ENCODE peak calls at places on chromosomes 11 and 22, in five cellular contexts. T is H7, M is caudate nucleus, Z is psoas muscle, U is endothelial cell. F is an unnamed sample.

GRCh38 chr11:111307472-111308108 is 9.2 kb downstream of the POU2AF3 start:
- DNase-seq in T (no peak), M (no peak), Z (no peak), U (no peak), F (no peak)

GRCh38 chr11:70409871-70410270 is 11.5 kb downstream of the CTTN start:
- DNase-seq in T (no peak), M (no peak), Z (no peak), U (no peak), F (no peak)

GRCh38 chr11:1834791-1835670 is at the start of gene SYT8:
- DNase-seq in T (peak; percentile 60), M (no peak), Z (no peak), U (no peak), F (no peak)

GRCh38 chr11:35525501-35526175 is at the start of gene PAMR1:
- DNase-seq in T (peak; percentile 88), M (peak; percentile 3), Z (peak; percentile 57), U (peak; percentile 15), F (peak; percentile 28)

GRCh38 chr22:49925525-49926128 is 7.2 kb downstream of the CRELD2 start:
- DNase-seq in T (no peak), M (no peak), Z (no peak), U (no peak), F (no peak)

GRCh38 chr11:111355956-111356659 is 23.0 kb downstream of the POU2AF1 start:
- DNase-seq in T (no peak), M (no peak), Z (no peak), U (no peak), F (no peak)

GRCh38 chr11:32893091-32893946 is 708 bp downstream of the QSER1 start:
- DNase-seq in T (peak; percentile 86), M (no peak), Z (peak; percentile 50), U (peak; percentile 82), F (peak; percentile 46)

GRCh38 chr11:133947298-133947905 is 9.4 kb downstream of the IGSF9B start:
- DNase-seq in T (peak; percentile 96), M (no peak), Z (peak; percentile 46), U (peak; percentile 81), F (no peak)

GRCh38 chr11:92979176-92979575 is 9.7 kb downstream of the MTNR1B start:
- DNase-seq in T (no peak), M (no peak), Z (no peak), U (no peak), F (no peak)

GRCh38 chr22:47757741-47758140 is 995.3 kb downstream of the TBC1D22A start:
- DNase-seq in T (no peak), M (no peak), Z (no peak), U (no peak), F (no peak)

GRCh38 chr11:75606099-75606498 is 44.0 kb downstream of the SERPINH1 start:
- DNase-seq in T (no peak), M (no peak), Z (no peak), U (no peak), F (no peak)

GRCh38 chr22:40976866-40977700 is 25.9 kb downstream of the RBX1 start:
- DNase-seq in T (no peak), M (no peak), Z (no peak), U (no peak), F (no peak)

GRCh38 chr22:47201186-47201995 is 438.9 kb downstream of the TBC1D22A start:
- DNase-seq in T (no peak), M (no peak), Z (no peak), U (no peak), F (no peak)

GRCh38 chr11:35615911-35616900 is 2.1 kb upstream of the FJX1 start:
- DNase-seq in T (peak; percentile 34), M (no peak), Z (no peak), U (no peak), F (peak; percentile 36)

GRCh38 chr11:47918370-47918690 is 62.0 kb upstream of the PTPRJ start:
- DNase-seq in T (no peak), M (no peak), Z (no peak), U (no peak), F (no peak)

GRCh38 chr11:67033661-67034166 is 10.8 kb downstream of the SYT12 start:
- DNase-seq in T (no peak), M (peak; percentile 21), Z (no peak), U (no peak), F (no peak)